ENCODE peak calls at places on chromosomes 11 and 22, in five cellular contexts. R is stimulated activated CD8-positive, alpha-beta memory T cell treated with anti-CD3 and anti-CD28 coated beads, Interleukin-12 subunit alpha, Interleukin-12 subunit beta, amount 100 ng/mL, for 4 hours; I is NCI-H1694; A is gastrocnemius medialis; X is heart left ventricle. H is an unnamed sample.

GRCh38 chr22:17264321-17265052 is 45.3 kb upstream of the ADA2 start:
- DNase-seq in R (no peak), I (no peak), A (peak), X (peak), H (no peak)

GRCh38 chr11:94400839-94401772 is at the start of gene GPR83:
- DNase-seq in R (no peak), I (no peak), A (no peak), X (peak), H (no peak)

GRCh38 chr11:63937713-63938480 is 905 bp upstream of the NAA40 start:
- DNase-seq in R (no peak), I (no peak), A (no peak), X (no peak), H (no peak)

GRCh38 chr11:122703541-122704272 is 48.2 kb downstream of the UBASH3B start:
- DNase-seq in R (no peak), I (no peak), A (no peak), X (no peak), H (no peak)

GRCh38 chr11:43833657-43834073 is 47.0 kb upstream of the ALKBH3 start:
- DNase-seq in R (no peak), I (peak), A (no peak), X (no peak), H (no peak)

GRCh38 chr11:29159552-29160465 is 857.0 kb downstream of the KCNA4 start:
- DNase-seq in R (no peak), I (peak), A (no peak), X (peak), H (peak)

GRCh38 chr11:128484172-128484571 is 103.2 kb downstream of the ETS1 start:
- DNase-seq in R (no peak), I (no peak), A (no peak), X (no peak), H (no peak)

GRCh38 chr11:123304828-123305530 is 109.9 kb upstream of the CLMP start:
- DNase-seq in R (no peak), I (no peak), A (no peak), X (peak), H (no peak)

GRCh38 chr22:29842740-29843139 is 4.7 kb upstream of the ASCC2 start:
- DNase-seq in R (no peak), I (no peak), A (no peak), X (no peak), H (peak)

GRCh38 chr11:128914216-128915147 is 23.3 kb downstream of the KCNJ5 start:
- DNase-seq in R (no peak), I (no peak), A (no peak), X (no peak), H (no peak)